ENCODE peak calls at places on chromosomes 2 and 18, in ten cellular contexts. Q is psoas muscle; J is NCI-H2171 treated with DMSO at 0.1 percent for 48 hours; I is GM12892; Y is GM03348; M is endothelial cell; H is mucosa of descending colon; N is CD4-positive, alpha-beta memory T cell; K is tibial artery; T is stimulated activated CD4-positive, alpha-beta T cell treated with anti-CD3 and anti-CD28 coated beads, Interleukin-15, amount 100 ng/mL, for 24 hours. U is an unnamed sample.

GRCh38 chr2:131085646-131086045 is 7.6 kb downstream of the FAM168B start:
- DNase-seq in Q (no peak), J (no peak), I (no peak), Y (no peak), M (no peak), H (no peak), N (no peak), K (no peak), T (no peak), U (no peak)

GRCh38 chr18:48805826-48806535 is 144.8 kb downstream of the SMAD7 start:
- DNase-seq in Q (no peak), J (no peak), I (no peak), Y (no peak), M (no peak), H (no peak), N (no peak), K (peak), T (no peak), U (no peak)

GRCh38 chr2:204145197-204146190 is 208.9 kb downstream of the ICOS start:
- DNase-seq in Q (peak), J (peak), I (peak), Y (peak), M (peak), H (peak), N (peak), K (peak), T (peak), U (peak)

GRCh38 chr2:110873597-110874525 is 141.5 kb downstream of the ACOXL start:
- DNase-seq in Q (no peak), J (no peak), I (no peak), Y (no peak), M (no peak), H (no peak), N (no peak), K (no peak), T (no peak), U (no peak)

GRCh38 chr2:238843476-238843875 is 4.4 kb upstream of the TWIST2 start:
- DNase-seq in Q (no peak), J (no peak), I (no peak), Y (no peak), M (no peak), H (no peak), N (no peak), K (no peak), T (no peak), U (no peak)

GRCh38 chr18:70333757-70334156 is 44.9 kb downstream of the SOCS6 start:
- DNase-seq in Q (no peak), J (no peak), I (no peak), Y (peak), M (no peak), H (no peak), N (no peak), K (peak), T (no peak), U (peak)

GRCh38 chr18:45802814-45803492 is 22.5 kb upstream of the SIGLEC15 start:
- DNase-seq in Q (no peak), J (peak), I (no peak), Y (peak), M (no peak), H (no peak), N (no peak), K (no peak), T (peak), U (peak)

GRCh38 chr2:65349863-65350262 is 82.5 kb downstream of the SPRED2 start:
- DNase-seq in Q (peak), J (peak), I (no peak), Y (peak), M (peak), H (peak), N (no peak), K (no peak), T (no peak), U (peak)

GRCh38 chr2:69986691-69987090 is 25.3 kb upstream of the ASPRV1 start:
- DNase-seq in Q (no peak), J (no peak), I (no peak), Y (no peak), M (no peak), H (no peak), N (no peak), K (no peak), T (no peak), U (no peak)

U was measured in epithelial cell of esophagus.